ENCODE peak calls at places on chromosome 6, in four cellular contexts. H is GM12891, G is HepG2, K is H1. L is an unnamed sample.

GRCh38 chr6:99810942-99811633 is 182.9 kb downstream of the MCHR2 start:
- DNase-seq in H (no peak), G (no peak), K (no peak), L (no peak)

GRCh38 chr6:36730424-36731380 is 33.1 kb downstream of the RAB44 start:
- DNase-seq in H (no peak), G (no peak), K (no peak), L (no peak)

GRCh38 chr6:14945461-14946210 is 300.2 kb upstream of the JARID2 start:
- DNase-seq in H (no peak), G (no peak), K (no peak), L (no peak)

GRCh38 chr6:132188865-132189264 is 212.4 kb downstream of the MOXD1 start:
- DNase-seq in H (no peak), G (no peak), K (no peak), L (no peak)

GRCh38 chr6:139756381-139756780 is 381.9 kb upstream of the CITED2 start:
- DNase-seq in H (no peak), G (no peak), K (no peak), L (no peak)

GRCh38 chr6:169223006-169223405 is 30.6 kb downstream of the THBS2 start:
- DNase-seq in H (no peak), G (no peak), K (no peak), L (no peak)

GRCh38 chr6:30781697-30782424 is 37.5 kb upstream of the IER3 start:
- DNase-seq in H (no peak), G (peak; percentile 96), K (no peak), L (peak; percentile 66)

GRCh38 chr6:108020438-108021116 is 54.0 kb downstream of the OSTM1 start:
- DNase-seq in H (no peak), G (no peak), K (no peak), L (no peak)

GRCh38 chr6:86192123-86192522 is 549.4 kb upstream of the SYNCRIP start:
- DNase-seq in H (no peak), G (peak; percentile 11), K (no peak), L (no peak)

GRCh38 chr6:71197267-71197666 is 91.3 kb upstream of the OGFRL1 start:
- DNase-seq in H (no peak), G (no peak), K (no peak), L (no peak)

GRCh38 chr6:154406301-154406700 is 49.7 kb upstream of the IPCEF1 start:
- DNase-seq in H (no peak), G (no peak), K (no peak), L (no peak)

GRCh38 chr6:150346346-150346745 is 22.5 kb upstream of the IYD start:
- DNase-seq in H (no peak), G (no peak), K (no peak), L (no peak)

GRCh38 chr6:53811082-53811481 is 16.3 kb downstream of the LRRC1 start:
- DNase-seq in H (no peak), G (peak; percentile 51), K (no peak), L (peak; percentile 34)

GRCh38 chr6:46983007-46983411 is 59.1 kb downstream of the ADGRF1 start:
- DNase-seq in H (no peak), G (no peak), K (no peak), L (no peak)

GRCh38 chr6:164749126-164749758 is 560.2 kb downstream of the C6orf118 start:
- DNase-seq in H (no peak), G (no peak), K (no peak), L (no peak)

GRCh38 chr6:162698004-162698403 is 29.6 kb downstream of the PRKN start:
- DNase-seq in H (no peak), G (no peak), K (no peak), L (no peak)

GRCh38 chr6:17032595-17033591 is 69.0 kb upstream of the STMND1 start:
- DNase-seq in H (no peak), G (no peak), K (no peak), L (no peak)

GRCh38 chr6:98014791-98015201 is 731.8 kb upstream of the MMS22L start:
- DNase-seq in H (no peak), G (no peak), K (no peak), L (no peak)

GRCh38 chr6:30877419-30878262 is 6.7 kb upstream of the DDR1 start:
- DNase-seq in H (no peak), G (peak; percentile 91), K (peak; percentile 89), L (peak; percentile 59)

GRCh38 chr6:46549155-46549554 is 57.9 kb upstream of the RCAN2 start:
- DNase-seq in H (no peak), G (no peak), K (no peak), L (no peak)

GRCh38 chr6:145562771-145563615 is 172.3 kb downstream of the EPM2A start:
- DNase-seq in H (no peak), G (no peak), K (no peak), L (no peak)

GRCh38 chr6:38572186-38572813 is 67.4 kb downstream of the BTBD9 start:
- DNase-seq in H (no peak), G (no peak), K (no peak), L (peak; percentile 41)

GRCh38 chr6:64505312-64505711 is 869.7 kb downstream of the PHF3 start:
- DNase-seq in H (peak; percentile 13), G (peak; percentile 29), K (peak; percentile 78), L (no peak)

GRCh38 chr6:50076431-50076830 is 26.7 kb upstream of the DEFB112 start:
- DNase-seq in H (no peak), G (no peak), K (no peak), L (no peak)

GRCh38 chr6:75171151-75171550 is 34.7 kb downstream of the COL12A1 start:
- DNase-seq in H (no peak), G (no peak), K (no peak), L (no peak)

GRCh38 chr6:127129281-127129680 is 10.8 kb downstream of the RSPO3 start:
- DNase-seq in H (no peak), G (no peak), K (no peak), L (no peak)

GRCh38 chr6:125140808-125141207 is 12.8 kb upstream of the TPD52L1 start:
- DNase-seq in H (no peak), G (no peak), K (no peak), L (no peak)

GRCh38 chr6:88637761-88638160 is 325.7 kb downstream of the RNGTT start:
- DNase-seq in H (no peak), G (no peak), K (no peak), L (no peak)

GRCh38 chr6:26211963-26212362 is 124.7 kb downstream of the HFE start:
- DNase-seq in H (no peak), G (no peak), K (no peak), L (no peak)

GRCh38 chr6:96522469-96523009 is 933 bp downstream of the UFL1 start:
- DNase-seq in H (no peak), G (peak; percentile 22), K (no peak), L (no peak)

GRCh38 chr6:96675617-96676016 is 112.7 kb downstream of the FHL5 start:
- DNase-seq in H (no peak), G (no peak), K (no peak), L (no peak)

GRCh38 chr6:132247381-132248159 is 153.7 kb downstream of the MOXD1 start:
- DNase-seq in H (no peak), G (no peak), K (no peak), L (no peak)

GRCh38 chr6:29947292-29947980 is 5.1 kb downstream of the HLA-A start:
- DNase-seq in H (no peak), G (no peak), K (no peak), L (no peak)

GRCh38 chr6:35640017-35640664 is 48.6 kb downstream of the FKBP5 start:
- DNase-seq in H (no peak), G (no peak), K (no peak), L (no peak)

GRCh38 chr6:29961966-29962365 is 19.6 kb downstream of the HLA-A start:
- DNase-seq in H (no peak), G (no peak), K (no peak), L (no peak)

GRCh38 chr6:93684339-93684738 is 265.0 kb upstream of the EPHA7 start:
- DNase-seq in H (no peak), G (no peak), K (no peak), L (no peak)

DNA sequence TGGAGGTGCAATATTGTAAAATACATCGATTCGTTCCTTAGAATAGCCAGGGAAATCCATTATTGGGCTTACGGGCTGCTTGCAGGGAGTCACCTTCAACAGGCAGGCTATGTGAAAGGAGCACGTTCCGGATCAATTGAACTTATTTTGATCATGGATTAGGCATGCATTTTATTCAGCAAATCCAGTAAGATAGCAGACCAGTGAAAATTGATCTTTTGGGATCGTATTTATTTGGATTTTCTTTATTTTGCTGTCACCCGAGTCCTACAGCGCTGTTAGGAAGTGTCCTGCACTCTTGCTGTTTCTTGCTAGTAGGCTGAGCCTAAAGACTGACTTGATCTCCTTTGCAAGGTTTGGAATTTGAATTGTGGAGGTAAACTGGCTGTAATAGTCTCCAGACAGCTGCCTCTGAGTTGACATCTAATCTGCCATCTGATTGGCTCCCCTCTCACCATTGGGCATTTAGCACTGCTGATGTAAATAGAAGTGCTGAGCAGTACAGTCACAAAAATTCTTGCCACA is 3.0 kb downstream of the ARID1B start:
- DNase-seq in H (no peak), G (peak; percentile 91), K (no peak), L (peak; percentile 71)
- TF ChIP-seq POLR2A in H (peak; percentile 68), G (peak; percentile 77), K (peak; percentile 42), L (peak; percentile 66)

GRCh38 chr6:116560130-116560529 is 6.6 kb downstream of the CALHM4 start:
- DNase-seq in H (no peak), G (no peak), K (no peak), L (no peak)

GRCh38 chr6:116556065-116556464 is 2.5 kb downstream of the CALHM4 start:
- DNase-seq in H (no peak), G (no peak), K (no peak), L (no peak)

GRCh38 chr6:116556814-116557403 is 3.4 kb downstream of the CALHM4 start:
- DNase-seq in H (no peak), G (no peak), K (no peak), L (no peak)

GRCh38 chr6:116561377-116562018 is 7.9 kb downstream of the CALHM4 start:
- DNase-seq in H (no peak), G (peak; percentile 70), K (peak; percentile 83), L (no peak)

DNA sequence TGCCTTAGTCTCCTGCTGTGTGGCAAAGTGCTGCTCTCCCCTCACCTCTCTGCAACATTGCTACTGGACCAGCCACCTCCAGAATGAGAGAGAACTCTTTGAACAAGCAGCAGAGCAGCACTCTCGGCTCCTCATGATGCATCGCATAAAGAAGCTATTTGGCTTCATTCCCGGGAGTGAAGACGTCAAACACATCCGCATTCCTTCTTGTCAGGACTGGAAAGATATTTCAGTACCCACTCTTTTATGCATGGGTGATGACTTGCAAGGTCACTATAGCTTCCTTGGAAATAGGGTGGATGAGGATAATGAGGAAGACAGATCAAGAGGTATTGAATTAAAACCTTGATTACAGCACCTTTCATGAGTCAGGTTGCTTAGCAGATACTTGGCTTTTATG is 4.3 kb downstream of the CALHM4 start:
- DNase-seq in H (no peak), G (peak; percentile 22), K (no peak), L (no peak)
- TF ChIP-seq TAF1 in H (no peak), G (no peak), K (no peak), L (no peak)

GRCh38 chr6:41055149-41055548 is 2.1 kb downstream of the APOBEC2 start:
- DNase-seq in H (no peak), G (no peak), K (no peak), L (no peak)
- TF ChIP-seq POLR2A in H (no peak), G (no peak), K (no peak), L (no peak)

GRCh38 chr6:158764941-158765340 is 54.2 kb downstream of the EZR start:
- DNase-seq in H (no peak), G (no peak), K (no peak), L (no peak)

GRCh38 chr6:158764188-158764849 is 54.8 kb downstream of the EZR start:
- DNase-seq in H (no peak), G (no peak), K (no peak), L (no peak)

GRCh38 chr6:158763440-158764187 is 55.6 kb downstream of the EZR start:
- DNase-seq in H (no peak), G (no peak), K (no peak), L (no peak)

GRCh38 chr6:158766621-158767435 is 52.3 kb downstream of the EZR start:
- DNase-seq in H (no peak), G (no peak), K (no peak), L (no peak)

GRCh38 chr6:158765509-158766068 is 53.6 kb downstream of the EZR start:
- DNase-seq in H (no peak), G (no peak), K (no peak), L (no peak)
- TF ChIP-seq TAF1 in H (no peak), G (no peak), K (no peak), L (no peak)